ENCODE peak calls at places on chromosomes 7 and 10, in ten cellular contexts. S is EL; T is Calu3; A is RPMI7951; J is A549; Q is GM12865; G is foreskin fibroblast; L is effector CD4-positive, alpha-beta T cell; U is lower leg skin; Z is NCI-H345. B is an unnamed sample.

GRCh38 chr7:44379366-44380178 is 54.2 kb upstream of the CAMK2B start:
- DNase-seq in G (peak), L (no peak), J (no peak), Q (no peak), A (peak), Z (no peak), S (peak), T (peak), U (peak), B (no peak)

GRCh38 chr10:111972109-111972508 is 211.5 kb downstream of the GPAM start:
- DNase-seq in A (peak), J (no peak), G (no peak), U (no peak), Z (no peak), S (no peak), T (peak), L (no peak), Q (no peak), B (no peak)

GRCh38 chr10:92839191-92840085 is 8.9 kb upstream of the EXOC6 start:
- DNase-seq in S (peak), Z (peak), A (peak), T (peak), J (peak), U (no peak), Q (peak), G (peak), L (peak), B (peak)

GRCh38 chr7:99860281-99861127 is 16.3 kb downstream of the OR2AE1 start:
- DNase-seq in L (no peak), T (peak), A (peak), S (peak), Q (no peak), J (no peak), U (no peak), G (peak), Z (no peak), B (no peak)

GRCh38 chr7:78039791-78040776 is 241.5 kb downstream of the PHTF2 start:
- DNase-seq in L (peak), Z (no peak), Q (peak), T (no peak), S (peak), G (no peak), J (peak), U (peak), A (no peak), B (peak)

GRCh38 chr10:117140525-117140902 is 2.4 kb upstream of the VAX1 start:
- DNase-seq in Q (no peak), Z (no peak), L (no peak), U (no peak), J (no peak), G (no peak), A (no peak), S (no peak), T (no peak), B (no peak)

GRCh38 chr10:98349508-98349922 is 65.5 kb downstream of the PYROXD2 start:
- DNase-seq in L (no peak), A (peak), Q (peak), Z (no peak), U (peak), J (no peak), T (no peak), S (peak), G (peak), B (no peak)

GRCh38 chr7:12709731-12710502 is 22.5 kb downstream of the ARL4A start:
- DNase-seq in S (peak), A (peak), L (no peak), Q (no peak), G (peak), J (no peak), Z (no peak), T (no peak), U (no peak), B (no peak)

GRCh38 chr10:14603539-14604102 is 171.1 kb downstream of the FAM107B start:
- DNase-seq in J (no peak), Q (no peak), U (no peak), S (no peak), L (no peak), Z (peak), A (peak), T (no peak), G (no peak), B (peak)

GRCh38 chr10:61779950-61780659 is 117.4 kb downstream of the CABCOCO1 start:
- DNase-seq in L (no peak), J (no peak), G (peak), S (peak), T (peak), Q (no peak), U (no peak), Z (no peak), A (peak), B (no peak)

GRCh38 chr7:23696916-23697441 is 13.0 kb upstream of the STK31 start:
- DNase-seq in A (peak), Q (peak), U (no peak), S (peak), L (peak), Z (peak), G (peak), J (peak), T (peak), B (peak)

GRCh38 chr10:91162050-91162494 is 58.4 kb upstream of the PCGF5 start:
- DNase-seq in S (peak), J (peak), A (peak), U (no peak), Z (no peak), Q (peak), G (peak), T (peak), L (no peak), B (no peak)

GRCh38 chr7:54831644-54832095 is 72.7 kb upstream of the SEC61G start:
- DNase-seq in G (no peak), Q (no peak), L (no peak), U (no peak), A (peak), Z (no peak), T (peak), S (no peak), J (no peak), B (no peak)

GRCh38 chr7:12684733-12685132 is 2.7 kb upstream of the ARL4A start:
- DNase-seq in A (no peak), T (no peak), J (no peak), U (no peak), Q (peak), S (no peak), G (no peak), L (no peak), Z (no peak), B (no peak)

GRCh38 chr10:62728479-62728878 is 76.0 kb upstream of the ADO start:
- DNase-seq in T (no peak), G (no peak), Z (no peak), L (no peak), U (no peak), A (peak), Q (no peak), S (peak), J (no peak), B (no peak)

GRCh38 chr7:158535079-158535478 is 52.5 kb downstream of the PTPRN2 start:
- DNase-seq in T (no peak), A (no peak), G (no peak), Z (no peak), Q (no peak), J (no peak), U (no peak), L (no peak), S (no peak), B (no peak)

GRCh38 chr10:121368347-121369025 is 229.8 kb downstream of the FGFR2 start:
- DNase-seq in S (no peak), A (no peak), G (no peak), Z (no peak), T (no peak), Q (peak), J (no peak), U (no peak), L (no peak), B (peak)

GRCh38 chr10:58782876-58783859 is 270.5 kb downstream of the BICC1 start:
- DNase-seq in J (no peak), Q (no peak), L (no peak), G (peak), Z (no peak), A (peak), T (no peak), S (peak), U (no peak), B (no peak)

GRCh38 chr10:131901181-131901829 is 497 bp downstream of the PPP2R2D start:
- DNase-seq in Q (peak), J (peak), A (peak), G (no peak), Z (no peak), S (peak), U (peak), L (peak), T (peak), B (peak)

GRCh38 chr10:70682920-70683600 is 10.8 kb downstream of the ADAMTS14 start:
- DNase-seq in A (no peak), S (no peak), Z (no peak), L (no peak), G (no peak), J (no peak), T (no peak), U (no peak), Q (no peak), B (no peak)

GRCh38 chr7:111735661-111736323 is 173.5 kb upstream of the IMMP2L start:
- DNase-seq in T (peak), U (no peak), A (peak), L (peak), Q (peak), S (peak), G (peak), J (peak), Z (peak), B (peak)